ENCODE peak calls at places on chromosome 21, in seven cellular contexts. One of them, this sample, is unnamed.

GRCh38 chr21:36150192-36150711 is 6.4 kb upstream of the DOP1B start:
- DNase-seq in activated CD4-positive, alpha-beta T cell treated with anti-CD3 and anti-CD28 coated beads for 36 hours: no peak
- DNase-seq in NCI-H1092 treated with DMSO at 0.1 percent for 48 hours: no peak
- DNase-seq in astrocyte of the spinal cord: peak
- DNase-seq in D721Med: no peak
- DNase-seq in NCI-H146: no peak
- DNase-seq in prostate gland: no peak
- DNase-seq in this sample: no peak

GRCh38 chr21:41438425-41439113 is 12.5 kb downstream of the MX1 start:
- DNase-seq in astrocyte of the spinal cord: no peak
- DNase-seq in NCI-H1092 treated with DMSO at 0.1 percent for 48 hours: no peak
- DNase-seq in NCI-H146: no peak
- DNase-seq in D721Med: no peak
- DNase-seq in prostate gland: no peak
- DNase-seq in activated CD4-positive, alpha-beta T cell treated with anti-CD3 and anti-CD28 coated beads for 36 hours: no peak
- DNase-seq in this sample: no peak

GRCh38 chr21:42512346-42513034 is 1.2 kb upstream of the SLC37A1 start:
- DNase-seq in activated CD4-positive, alpha-beta T cell treated with anti-CD3 and anti-CD28 coated beads for 36 hours: no peak
- DNase-seq in D721Med: no peak
- DNase-seq in astrocyte of the spinal cord: no peak
- DNase-seq in NCI-H146: no peak
- DNase-seq in prostate gland: no peak
- DNase-seq in NCI-H1092 treated with DMSO at 0.1 percent for 48 hours: no peak
- DNase-seq in this sample: no peak

GRCh38 chr21:36471254-36471723 is 8.6 kb downstream of the CLDN14 start:
- DNase-seq in activated CD4-positive, alpha-beta T cell treated with anti-CD3 and anti-CD28 coated beads for 36 hours: peak
- DNase-seq in NCI-H1092 treated with DMSO at 0.1 percent for 48 hours: no peak
- DNase-seq in prostate gland: no peak
- DNase-seq in NCI-H146: no peak
- DNase-seq in D721Med: no peak
- DNase-seq in astrocyte of the spinal cord: peak
- DNase-seq in this sample: no peak

GRCh38 chr21:46441961-46442498 is 16.7 kb upstream of the DIP2A start:
- DNase-seq in activated CD4-positive, alpha-beta T cell treated with anti-CD3 and anti-CD28 coated beads for 36 hours: no peak
- DNase-seq in astrocyte of the spinal cord: no peak
- DNase-seq in NCI-H1092 treated with DMSO at 0.1 percent for 48 hours: no peak
- DNase-seq in D721Med: no peak
- DNase-seq in prostate gland: no peak
- DNase-seq in NCI-H146: no peak
- DNase-seq in this sample: no peak

GRCh38 chr21:41133896-41134522 is 34.0 kb upstream of the BACE2 start:
- DNase-seq in activated CD4-positive, alpha-beta T cell treated with anti-CD3 and anti-CD28 coated beads for 36 hours: no peak
- DNase-seq in NCI-H1092 treated with DMSO at 0.1 percent for 48 hours: peak
- DNase-seq in prostate gland: no peak
- DNase-seq in NCI-H146: peak
- DNase-seq in D721Med: no peak
- DNase-seq in astrocyte of the spinal cord: peak
- DNase-seq in this sample: no peak

GRCh38 chr21:41164052-41164451 is 3.9 kb upstream of the BACE2 start:
- DNase-seq in astrocyte of the spinal cord: no peak
- DNase-seq in NCI-H1092 treated with DMSO at 0.1 percent for 48 hours: no peak
- DNase-seq in prostate gland: no peak
- DNase-seq in activated CD4-positive, alpha-beta T cell treated with anti-CD3 and anti-CD28 coated beads for 36 hours: no peak
- DNase-seq in D721Med: no peak
- DNase-seq in NCI-H146: no peak
- DNase-seq in this sample: no peak

GRCh38 chr21:35792569-35792968 is 267.8 kb downstream of the SETD4 start:
- DNase-seq in NCI-H1092 treated with DMSO at 0.1 percent for 48 hours: no peak
- DNase-seq in D721Med: no peak
- DNase-seq in astrocyte of the spinal cord: no peak
- DNase-seq in activated CD4-positive, alpha-beta T cell treated with anti-CD3 and anti-CD28 coated beads for 36 hours: no peak
- DNase-seq in NCI-H146: no peak
- DNase-seq in prostate gland: no peak
- DNase-seq in this sample: no peak

GRCh38 chr21:42375141-42375905 is 9.0 kb upstream of the TFF1 start:
- DNase-seq in astrocyte of the spinal cord: no peak
- DNase-seq in NCI-H1092 treated with DMSO at 0.1 percent for 48 hours: peak
- DNase-seq in activated CD4-positive, alpha-beta T cell treated with anti-CD3 and anti-CD28 coated beads for 36 hours: no peak
- DNase-seq in D721Med: no peak
- DNase-seq in prostate gland: no peak
- DNase-seq in NCI-H146: no peak
- DNase-seq in this sample: peak

GRCh38 chr21:45322960-45323461 is 35.3 kb upstream of the POFUT2 start:
- DNase-seq in prostate gland: no peak
- DNase-seq in activated CD4-positive, alpha-beta T cell treated with anti-CD3 and anti-CD28 coated beads for 36 hours: no peak
- DNase-seq in NCI-H146: no peak
- DNase-seq in astrocyte of the spinal cord: no peak
- DNase-seq in NCI-H1092 treated with DMSO at 0.1 percent for 48 hours: no peak
- DNase-seq in D721Med: no peak
- DNase-seq in this sample: no peak

GRCh38 chr21:33121715-33122475 is 52.0 kb downstream of the OLIG1 start:
- DNase-seq in prostate gland: peak
- DNase-seq in NCI-H1092 treated with DMSO at 0.1 percent for 48 hours: no peak
- DNase-seq in activated CD4-positive, alpha-beta T cell treated with anti-CD3 and anti-CD28 coated beads for 36 hours: peak
- DNase-seq in astrocyte of the spinal cord: peak
- DNase-seq in D721Med: no peak
- DNase-seq in NCI-H146: no peak
- DNase-seq in this sample: no peak

GRCh38 chr21:33668620-33669019 is 26.3 kb downstream of the ITSN1 start:
- DNase-seq in prostate gland: no peak
- DNase-seq in NCI-H146: no peak
- DNase-seq in D721Med: no peak
- DNase-seq in activated CD4-positive, alpha-beta T cell treated with anti-CD3 and anti-CD28 coated beads for 36 hours: no peak
- DNase-seq in NCI-H1092 treated with DMSO at 0.1 percent for 48 hours: no peak
- DNase-seq in astrocyte of the spinal cord: no peak
- DNase-seq in this sample: no peak

GRCh38 chr21:35226302-35226701 is 177.2 kb upstream of the RUNX1 start:
- DNase-seq in astrocyte of the spinal cord: peak
- DNase-seq in NCI-H146: peak
- DNase-seq in NCI-H1092 treated with DMSO at 0.1 percent for 48 hours: no peak
- DNase-seq in activated CD4-positive, alpha-beta T cell treated with anti-CD3 and anti-CD28 coated beads for 36 hours: no peak
- DNase-seq in D721Med: no peak
- DNase-seq in prostate gland: no peak
- DNase-seq in this sample: no peak

GRCh38 chr21:31184462-31184861 is 146.2 kb upstream of the KRTAP19-8 start:
- DNase-seq in astrocyte of the spinal cord: no peak
- DNase-seq in D721Med: no peak
- DNase-seq in NCI-H146: no peak
- DNase-seq in NCI-H1092 treated with DMSO at 0.1 percent for 48 hours: no peak
- DNase-seq in prostate gland: no peak
- DNase-seq in activated CD4-positive, alpha-beta T cell treated with anti-CD3 and anti-CD28 coated beads for 36 hours: peak
- DNase-seq in this sample: no peak

GRCh38 chr21:35095859-35096291 is 46.8 kb upstream of the RUNX1 start:
- DNase-seq in astrocyte of the spinal cord: no peak
- DNase-seq in prostate gland: no peak
- DNase-seq in NCI-H146: no peak
- DNase-seq in activated CD4-positive, alpha-beta T cell treated with anti-CD3 and anti-CD28 coated beads for 36 hours: peak
- DNase-seq in D721Med: no peak
- DNase-seq in NCI-H1092 treated with DMSO at 0.1 percent for 48 hours: no peak
- DNase-seq in this sample: no peak

GRCh38 chr21:43355925-43356289 is 71.0 kb downstream of the SIK1 start:
- DNase-seq in activated CD4-positive, alpha-beta T cell treated with anti-CD3 and anti-CD28 coated beads for 36 hours: peak
- DNase-seq in NCI-H146: no peak
- DNase-seq in NCI-H1092 treated with DMSO at 0.1 percent for 48 hours: peak
- DNase-seq in prostate gland: no peak
- DNase-seq in D721Med: no peak
- DNase-seq in astrocyte of the spinal cord: no peak
- DNase-seq in this sample: no peak

GRCh38 chr21:39181205-39181818 is 1.9 kb downstream of the PSMG1 start:
- DNase-seq in activated CD4-positive, alpha-beta T cell treated with anti-CD3 and anti-CD28 coated beads for 36 hours: no peak
- DNase-seq in NCI-H1092 treated with DMSO at 0.1 percent for 48 hours: no peak
- DNase-seq in NCI-H146: no peak
- DNase-seq in astrocyte of the spinal cord: no peak
- DNase-seq in D721Med: no peak
- DNase-seq in prostate gland: no peak
- DNase-seq in this sample: no peak

This sample was measured in NCI-H2107.